ENCODE peak calls at places on chromosome 2, in eight cellular contexts. P, T, W, H, M, L, B and R are unnamed samples.

GRCh38 chr2:28339516-28340175 is 53.0 kb upstream of the FOSL2 start:
- DNase-seq in P (no peak), T (no peak), W (no peak), H (no peak), M (no peak), L (no peak), B (no peak), R (no peak)

GRCh38 chr2:175205523-175205922 is 24.0 kb upstream of the ATP5MC3 start:
- DNase-seq in P (no peak), T (no peak), W (no peak), H (no peak), M (peak), L (no peak), B (no peak), R (no peak)

GRCh38 chr2:168430431-168430830 is 25.6 kb upstream of the CERS6 start:
- DNase-seq in P (no peak), T (no peak), W (no peak), H (no peak), M (no peak), L (no peak), B (no peak), R (no peak)

GRCh38 chr2:11996618-11997017 is 250.2 kb downstream of the LPIN1 start:
- DNase-seq in P (no peak), T (no peak), W (no peak), H (no peak), M (peak), L (no peak), B (no peak), R (no peak)

GRCh38 chr2:9973691-9974090 is 22.2 kb downstream of the GRHL1 start:
- DNase-seq in P (no peak), T (no peak), W (no peak), H (no peak), M (no peak), L (no peak), B (no peak), R (no peak)

GRCh38 chr2:17573085-17573805 is 32.7 kb downstream of the VSNL1 start:
- DNase-seq in P (no peak), T (no peak), W (no peak), H (no peak), M (no peak), L (no peak), B (no peak), R (no peak)

GRCh38 chr2:165746501-165746900 is 47.5 kb downstream of the GALNT3 start:
- DNase-seq in P (no peak), T (no peak), W (no peak), H (no peak), M (no peak), L (no peak), B (no peak), R (no peak)

GRCh38 chr2:168534926-168535325 is 78.9 kb downstream of the CERS6 start:
- DNase-seq in P (no peak), T (no peak), W (no peak), H (no peak), M (no peak), L (no peak), B (no peak), R (no peak)

GRCh38 chr2:101272045-101272784 is 19.5 kb downstream of the CNOT11 start:
- DNase-seq in P (no peak), T (no peak), W (no peak), H (no peak), M (no peak), L (no peak), B (no peak), R (no peak)

GRCh38 chr2:36672199-36672598 is 24.3 kb upstream of the VIT start:
- DNase-seq in P (no peak), T (no peak), W (no peak), H (no peak), M (peak), L (no peak), B (no peak), R (no peak)

GRCh38 chr2:39718483-39718882 is 52.8 kb downstream of the TMEM178A start:
- DNase-seq in P (no peak), T (no peak), W (no peak), H (no peak), M (no peak), L (no peak), B (no peak), R (no peak)

GRCh38 chr2:129758461-129759185 is 220.8 kb upstream of the RAB6C start:
- DNase-seq in P (peak), T (no peak), W (peak), H (no peak), M (no peak), L (peak), B (no peak), R (no peak)

GRCh38 chr2:3377612-3378432 is at the start of gene EIPR1:
- DNase-seq in P (peak), T (peak), W (peak), H (peak), M (peak), L (peak), B (peak), R (peak)

GRCh38 chr2:3377279-3377611 is 373 bp downstream of the EIPR1 start:
- DNase-seq in P (no peak), T (peak), W (no peak), H (no peak), M (peak), L (peak), B (no peak), R (peak)

GRCh38 chr2:3379339-3379646 is 201 bp upstream of the TRAPPC12 start:
- DNase-seq in P (no peak), T (no peak), W (no peak), H (no peak), M (no peak), L (no peak), B (no peak), R (no peak)

GRCh38 chr2:3376821-3377220 is 797 bp downstream of the EIPR1 start:
- DNase-seq in P (no peak), T (no peak), W (no peak), H (no peak), M (no peak), L (no peak), B (no peak), R (no peak)

DNA sequence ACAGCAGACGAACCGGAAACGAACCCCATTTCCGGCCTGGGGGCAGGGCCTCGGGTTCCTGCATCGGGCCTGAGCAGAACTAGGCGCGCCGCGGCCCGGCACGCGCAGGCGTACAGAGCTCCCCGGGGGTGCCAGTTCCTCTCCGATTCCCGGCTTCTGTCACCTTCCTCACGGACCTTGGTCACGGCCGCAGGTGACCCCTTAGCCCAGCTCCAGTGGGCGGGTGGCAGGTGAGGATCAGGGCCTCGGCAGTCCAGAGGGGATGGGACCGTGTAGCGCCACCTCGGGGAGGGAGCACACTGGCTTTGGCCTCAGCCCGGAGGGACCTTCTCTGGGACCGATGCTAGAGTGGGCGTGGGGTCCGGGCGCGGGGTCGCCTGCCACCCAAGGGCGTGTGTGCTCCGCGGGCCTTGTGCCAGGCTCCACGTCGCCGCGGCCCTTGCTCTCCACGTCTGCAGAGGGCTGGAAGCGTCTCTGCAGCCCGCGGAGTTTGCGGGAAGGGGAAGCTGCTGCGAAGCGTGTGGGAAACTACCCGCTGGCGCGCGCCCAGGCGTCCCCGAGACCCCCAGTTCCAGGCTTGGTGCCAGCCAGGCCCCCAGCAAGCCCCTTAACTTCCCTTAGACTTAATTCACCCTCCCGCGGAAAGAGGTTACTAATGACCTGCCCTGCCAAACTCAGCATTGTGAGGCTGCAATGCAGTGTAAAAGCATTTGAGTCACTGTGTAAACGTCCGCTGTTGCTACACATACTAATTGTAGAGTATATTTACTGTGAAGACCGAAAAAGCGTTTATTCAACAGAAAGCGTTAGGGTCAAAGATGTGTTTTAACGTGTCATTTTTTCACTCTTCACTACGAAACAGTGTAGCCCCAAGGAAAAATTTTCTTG is at the start of gene TRAPPC12:
- DNase-seq in P (peak), T (peak), W (peak), H (peak), M (peak), L (peak), B (peak), R (peak)
- TF ChIP-seq POLR2A in P (peak), T (peak), W (peak), H (peak), M (peak), L (peak), B (no peak), R (peak)

DNA sequence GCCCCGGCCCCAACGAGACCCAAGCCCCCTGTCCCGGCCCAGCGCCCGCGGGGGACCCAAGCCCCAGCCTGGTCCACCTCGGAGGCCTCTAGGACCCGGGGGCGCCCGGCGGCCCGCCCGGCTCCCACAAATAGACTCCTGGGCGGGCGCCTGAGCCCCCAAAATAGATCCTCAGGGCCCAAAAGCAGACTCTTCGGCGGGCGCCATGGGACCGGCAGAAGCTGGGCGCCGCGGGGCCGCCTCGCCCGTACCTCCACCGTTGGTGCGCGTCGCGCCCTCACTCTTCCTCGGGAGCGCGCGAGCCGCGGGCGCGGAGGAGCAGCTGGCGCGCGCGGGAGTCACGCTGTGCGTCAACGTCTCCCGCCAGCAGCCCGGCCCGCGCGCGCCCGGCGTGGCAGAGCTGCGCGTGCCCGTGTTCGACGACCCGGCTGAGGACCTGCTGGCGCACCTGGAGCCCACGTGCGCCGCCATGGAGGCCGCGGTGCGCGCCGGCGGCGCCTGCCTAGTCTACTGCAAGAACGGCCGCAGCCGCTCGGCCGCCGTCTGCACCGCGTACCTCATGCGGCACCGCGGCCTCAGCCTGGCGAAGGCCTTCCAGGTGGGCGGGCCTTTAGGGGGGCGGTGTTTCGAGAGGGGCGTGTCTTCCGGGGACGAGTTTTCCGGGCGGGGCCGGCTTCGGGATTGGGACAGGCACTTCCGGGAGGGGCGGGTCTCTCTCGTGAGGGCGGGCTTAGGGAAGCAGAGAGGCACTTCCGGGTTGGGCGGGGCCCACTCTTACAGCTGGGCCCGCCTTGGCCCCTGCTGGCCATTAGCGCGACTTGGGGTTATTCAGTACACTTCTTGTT is 545 bp downstream of the DUSP28 start:
- DNase-seq in P (peak), T (peak), W (peak), H (peak), M (peak), L (peak), B (peak), R (peak)
- TF ChIP-seq POLR2A in P (peak), T (peak), W (peak), H (peak), M (peak), L (peak), B (peak), R (peak)

DNA sequence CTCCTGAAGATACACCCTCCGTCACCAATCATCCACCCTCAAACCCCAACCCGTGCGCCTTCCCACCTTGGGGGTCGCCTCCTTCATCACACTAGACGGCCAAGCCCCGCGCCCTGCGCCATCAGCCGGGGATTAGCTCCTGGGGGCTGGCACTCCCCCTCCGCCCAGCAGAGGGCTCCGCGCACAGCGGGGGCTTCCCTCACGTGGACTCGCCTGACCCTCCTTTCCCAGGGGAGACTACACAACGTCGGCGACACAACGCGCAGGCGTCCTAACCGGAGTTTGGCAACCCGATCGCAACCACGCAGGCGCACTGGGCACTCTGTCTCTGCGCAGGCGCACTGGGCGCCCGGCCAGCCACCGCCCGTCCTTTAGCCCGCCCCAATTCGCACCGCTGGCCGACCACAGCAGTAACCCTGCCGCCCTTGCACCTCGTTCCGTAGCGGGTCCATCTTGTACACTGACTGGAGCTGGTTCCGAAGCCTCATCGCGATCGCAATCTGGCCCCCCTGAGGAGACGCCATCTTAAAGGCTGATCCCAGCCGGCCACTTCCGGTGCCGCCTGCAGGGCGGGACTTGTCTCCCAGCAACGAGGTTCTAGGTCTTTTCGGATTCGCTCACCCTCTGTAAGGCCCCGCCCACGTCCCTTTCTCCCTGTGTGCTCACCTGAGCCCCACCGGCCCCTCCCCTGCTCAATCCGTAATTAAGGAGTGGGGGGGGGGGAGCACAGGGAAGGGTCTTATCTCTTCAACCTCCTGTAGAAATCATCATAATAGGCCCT is at the start of gene PCGF1:
- DNase-seq in P (peak), T (peak), W (peak), H (peak), M (peak), L (peak), B (peak), R (peak)
- TF ChIP-seq POLR2A in P (peak), T (peak), W (no peak), H (peak), M (peak), L (peak), B (no peak), R (peak)

GRCh38 chr2:102334471-102334870 is 21.1 kb upstream of the IL18R1 start:
- DNase-seq in P (no peak), T (no peak), W (no peak), H (no peak), M (peak), L (no peak), B (no peak), R (no peak)

GRCh38 chr2:102337481-102338386 is 17.9 kb upstream of the IL18R1 start:
- DNase-seq in P (no peak), T (no peak), W (no peak), H (no peak), M (no peak), L (no peak), B (no peak), R (no peak)

GRCh38 chr2:102335871-102336366 is 19.7 kb upstream of the IL18R1 start:
- DNase-seq in P (no peak), T (no peak), W (no peak), H (no peak), M (no peak), L (no peak), B (no peak), R (no peak)

GRCh38 chr2:102336502-102336945 is 19.1 kb upstream of the IL18R1 start:
- DNase-seq in P (no peak), T (no peak), W (no peak), H (no peak), M (peak), L (no peak), B (no peak), R (no peak)

DNA sequence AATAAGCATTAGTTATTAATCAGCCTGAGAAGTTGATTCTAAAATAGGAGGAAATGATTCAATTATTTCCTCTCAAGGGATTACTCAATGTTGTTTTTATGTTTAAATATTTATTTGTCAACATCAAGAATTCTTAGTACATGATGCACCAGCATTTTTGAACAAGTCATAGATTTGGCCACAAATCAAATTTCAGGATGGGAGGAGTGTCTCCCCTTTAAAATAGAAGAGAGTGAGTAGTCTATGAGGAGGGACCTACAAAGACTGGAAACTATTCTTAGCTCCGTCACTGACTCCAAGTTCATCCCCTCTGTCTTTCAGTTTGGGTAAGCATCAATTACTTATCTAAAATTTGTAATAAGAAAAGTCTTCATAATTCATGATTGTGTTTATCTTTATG is 18.6 kb upstream of the IL18R1 start:
- DNase-seq in P (no peak), T (no peak), W (no peak), H (no peak), M (no peak), L (no peak), B (no peak), R (no peak)
- TF ChIP-seq POLR2A in P (no peak), T (no peak), W (no peak), H (no peak), M (no peak), L (no peak), B (no peak), R (no peak)

GRCh38 chr2:188291617-188292445 is at the start of gene GULP1:
- DNase-seq in P (peak), T (no peak), W (peak), H (peak), M (peak), L (peak), B (peak), R (peak)
- TF ChIP-seq POLR2A in P (no peak), T (no peak), W (no peak), H (no peak), M (peak), L (peak), B (no peak), R (no peak)

DNA sequence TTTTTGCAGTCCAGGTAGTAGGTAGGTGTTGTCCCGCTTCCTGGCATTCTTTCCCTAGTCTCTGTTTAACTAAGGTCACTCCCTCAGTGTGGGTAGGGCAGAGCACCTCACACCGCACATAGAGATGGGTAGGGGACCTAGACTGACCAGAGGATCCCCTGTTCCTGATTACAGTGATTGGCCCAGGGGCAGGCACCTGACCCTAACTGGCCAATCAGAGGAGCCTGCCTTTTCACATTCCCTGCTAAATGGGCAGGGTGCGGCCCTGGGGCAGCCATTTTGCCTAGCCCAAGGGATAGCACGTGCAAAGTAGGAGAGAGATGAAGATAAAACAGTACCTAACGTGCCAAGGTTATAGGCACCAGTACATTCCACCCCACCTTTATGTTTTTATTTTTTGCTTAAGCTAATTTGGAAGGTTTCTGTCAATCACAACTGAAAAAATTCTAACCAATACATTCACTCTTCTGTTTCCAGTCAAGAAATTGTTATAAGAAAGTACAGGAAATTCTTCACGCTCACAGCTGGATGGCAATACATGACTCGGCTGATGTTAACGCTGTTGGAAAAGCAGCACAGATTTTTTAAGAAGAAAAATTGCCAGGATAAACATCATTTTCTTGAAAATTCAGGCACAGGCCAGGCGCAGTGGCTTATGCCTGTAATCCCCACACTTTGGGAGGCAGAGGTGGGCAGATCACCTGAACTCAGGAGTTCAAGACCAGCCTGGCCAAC is 46.3 kb downstream of the STPG4 start:
- DNase-seq in P (no peak), T (no peak), W (no peak), H (no peak), M (peak), L (no peak), B (no peak), R (peak)
- TF ChIP-seq POLR2A in P (no peak), T (no peak), W (no peak), H (no peak), M (no peak), L (no peak), B (no peak), R (no peak)

GRCh38 chr2:3307236-3307635 is 70.4 kb downstream of the EIPR1 start:
- DNase-seq in P (peak), T (no peak), W (no peak), H (no peak), M (no peak), L (no peak), B (no peak), R (no peak)

GRCh38 chr2:3305952-3306351 is 71.7 kb downstream of the EIPR1 start:
- DNase-seq in P (peak), T (no peak), W (no peak), H (no peak), M (no peak), L (no peak), B (no peak), R (no peak)

GRCh38 chr2:3309496-3310355 is 67.9 kb downstream of the EIPR1 start:
- DNase-seq in P (peak), T (no peak), W (no peak), H (no peak), M (no peak), L (no peak), B (no peak), R (no peak)

GRCh38 chr2:3305431-3305830 is 72.2 kb downstream of the EIPR1 start:
- DNase-seq in P (peak), T (no peak), W (no peak), H (no peak), M (no peak), L (no peak), B (no peak), R (no peak)

DNA sequence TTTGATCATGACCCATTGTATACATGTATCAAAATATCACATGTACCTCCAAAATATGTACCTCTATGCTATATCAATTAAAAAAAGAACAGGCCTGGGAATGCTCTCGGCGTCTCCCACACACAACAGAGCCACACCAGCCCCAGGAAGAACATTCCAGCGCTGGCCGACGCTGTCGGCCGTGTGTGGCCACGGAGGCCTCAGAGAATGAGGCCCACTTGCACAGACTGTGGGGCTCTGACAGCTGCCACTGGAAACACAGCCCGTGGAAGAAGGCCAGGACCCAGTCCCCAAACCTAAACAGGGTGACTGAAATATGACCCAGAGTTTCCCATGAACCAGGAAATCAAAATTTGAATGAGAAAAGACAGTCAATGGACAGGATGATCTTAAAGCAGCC is 69.7 kb downstream of the EIPR1 start:
- DNase-seq in P (peak), T (no peak), W (no peak), H (no peak), M (no peak), L (no peak), B (no peak), R (no peak)
- TF ChIP-seq POLR2A in P (no peak), T (no peak), W (no peak), H (no peak), M (no peak), L (no peak), B (no peak), R (no peak)